ENCODE peak calls at places on chromosome 19, in seven cellular contexts. Q, R, T, I, P, S and O are unnamed samples.
A peak's percentile ranks its signal among the peaks of the same experiment; 100 is the strongest.

GRCh38 chr19:56821675-56822074 is 18.9 kb downstream of the PEG3 start:
- DNase-seq in Q (no peak), R (no peak), T (no peak), I (no peak), P (no peak), S (no peak), O (no peak)

GRCh38 chr19:1315470-1316166 is 29.9 kb downstream of the EFNA2 start:
- DNase-seq in Q (peak; percentile 73), R (peak; percentile 29), T (no peak), I (peak; percentile 34), P (peak; percentile 50), S (peak; percentile 83), O (peak; percentile 46)

GRCh38 chr19:47427241-47428176 is 8.2 kb upstream of the MEIS3 start:
- DNase-seq in Q (no peak), R (peak; percentile 69), T (no peak), I (peak; percentile 50), P (peak; percentile 74), S (peak; percentile 84), O (peak; percentile 78)

GRCh38 chr19:45496349-45496953 is 396 bp downstream of the RTN2 start:
- DNase-seq in Q (peak; percentile 74), R (peak; percentile 75), T (no peak), I (no peak), P (peak; percentile 18), S (peak; percentile 48), O (peak; percentile 59)

GRCh38 chr19:21143428-21143827 is 1.6 kb downstream of the ZNF431 start:
- DNase-seq in Q (no peak), R (no peak), T (no peak), I (no peak), P (no peak), S (no peak), O (no peak)

GRCh38 chr19:51697169-51697776 is 4.1 kb downstream of the SPACA6 start:
- DNase-seq in Q (no peak), R (no peak), T (no peak), I (no peak), P (no peak), S (no peak), O (no peak)

GRCh38 chr19:50362030-50362412 is 3.4 kb downstream of the NAPSA start:
- DNase-seq in Q (no peak), R (no peak), T (no peak), I (no peak), P (no peak), S (no peak), O (peak; percentile 30)

GRCh38 chr19:43804443-43804842 is 2.2 kb upstream of the LYPD5 start:
- DNase-seq in Q (no peak), R (no peak), T (no peak), I (no peak), P (no peak), S (no peak), O (no peak)

GRCh38 chr19:58519087-58519354 is 589 bp downstream of the ZBTB45 start:
- DNase-seq in Q (peak; percentile 82), R (peak; percentile 79), T (no peak), I (peak; percentile 71), P (peak; percentile 77), S (peak; percentile 54), O (peak; percentile 70)

GRCh38 chr19:16596399-16596798 is 24.2 kb upstream of the SLC35E1 start:
- DNase-seq in Q (no peak), R (no peak), T (no peak), I (no peak), P (no peak), S (no peak), O (no peak)

GRCh38 chr19:39413903-39414608 is 1.6 kb downstream of the PLEKHG2 start:
- DNase-seq in Q (peak; percentile 67), R (no peak), T (no peak), I (peak; percentile 39), P (no peak), S (no peak), O (no peak)

GRCh38 chr19:39416152-39416551 is 3.7 kb downstream of the PLEKHG2 start:
- DNase-seq in Q (no peak), R (no peak), T (no peak), I (no peak), P (no peak), S (no peak), O (no peak)

GRCh38 chr19:39416626-39417120 is 4.2 kb downstream of the PLEKHG2 start:
- DNase-seq in Q (no peak), R (no peak), T (no peak), I (no peak), P (no peak), S (no peak), O (no peak)

GRCh38 chr19:39413269-39413902 is 917 bp downstream of the PLEKHG2 start:
- DNase-seq in Q (peak; percentile 87), R (peak; percentile 76), T (no peak), I (peak; percentile 65), P (no peak), S (no peak), O (peak; percentile 37)

DNA sequence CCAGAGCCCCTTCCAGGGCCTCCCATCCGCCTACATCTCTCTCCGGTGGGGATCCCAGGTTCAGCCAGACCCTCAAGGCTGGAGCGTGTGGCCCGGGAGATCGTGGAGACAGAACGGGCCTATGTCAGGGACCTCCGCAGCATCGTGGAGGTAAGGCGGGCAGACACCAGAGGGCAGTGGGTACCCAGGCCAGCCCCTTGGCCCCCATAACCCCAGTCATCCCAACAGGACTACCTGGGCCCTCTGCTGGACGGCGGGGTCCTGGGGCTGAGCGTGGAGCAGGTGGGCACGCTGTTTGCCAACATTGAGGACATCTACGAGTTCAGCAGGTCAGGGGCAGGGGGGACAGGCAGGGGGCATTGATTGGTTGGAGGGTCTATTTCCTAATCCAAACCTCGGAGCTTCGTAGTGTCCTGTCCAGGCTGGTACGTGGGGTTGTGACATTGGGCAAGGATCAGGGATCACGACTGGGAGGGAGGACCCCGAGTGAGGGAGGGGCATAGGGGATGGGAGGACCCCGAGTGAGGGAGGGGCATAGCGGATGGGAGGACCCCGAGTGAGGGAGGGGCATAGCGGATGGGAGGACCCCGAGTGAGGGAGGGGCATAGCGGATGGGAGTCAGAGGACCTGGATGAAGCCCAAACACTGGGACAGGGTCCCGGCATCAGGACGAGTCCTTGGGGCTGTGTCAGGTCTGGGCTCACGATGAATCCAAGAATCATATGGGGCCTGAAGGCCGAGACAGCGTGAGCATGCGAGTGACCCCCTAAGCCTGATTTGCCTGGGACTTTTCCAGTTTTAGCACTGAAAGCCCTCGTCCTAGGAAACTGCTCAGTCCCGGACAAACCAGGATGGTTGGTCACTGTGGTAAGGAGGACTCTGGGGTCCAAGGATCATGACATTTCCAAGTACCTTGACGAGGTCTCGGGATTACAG is 2.9 kb downstream of the PLEKHG2 start:
- DNase-seq in Q (no peak), R (no peak), T (no peak), I (no peak), P (no peak), S (no peak), O (no peak)
- TF ChIP-seq CTCF in Q (no peak), R (no peak), T (no peak), I (no peak), P (no peak), S (no peak), O (no peak)

GRCh38 chr19:13796301-13797057 is 1.2 kb downstream of the ZSWIM4 start:
- DNase-seq in Q (peak; percentile 88), R (no peak), T (peak; percentile 77), I (peak; percentile 97), P (peak; percentile 97), S (peak; percentile 67), O (peak; percentile 44)
- TF ChIP-seq CTCF in Q (no peak), R (no peak), T (no peak), I (peak; percentile 42), P (peak; percentile 61), S (no peak), O (no peak)

DNA sequence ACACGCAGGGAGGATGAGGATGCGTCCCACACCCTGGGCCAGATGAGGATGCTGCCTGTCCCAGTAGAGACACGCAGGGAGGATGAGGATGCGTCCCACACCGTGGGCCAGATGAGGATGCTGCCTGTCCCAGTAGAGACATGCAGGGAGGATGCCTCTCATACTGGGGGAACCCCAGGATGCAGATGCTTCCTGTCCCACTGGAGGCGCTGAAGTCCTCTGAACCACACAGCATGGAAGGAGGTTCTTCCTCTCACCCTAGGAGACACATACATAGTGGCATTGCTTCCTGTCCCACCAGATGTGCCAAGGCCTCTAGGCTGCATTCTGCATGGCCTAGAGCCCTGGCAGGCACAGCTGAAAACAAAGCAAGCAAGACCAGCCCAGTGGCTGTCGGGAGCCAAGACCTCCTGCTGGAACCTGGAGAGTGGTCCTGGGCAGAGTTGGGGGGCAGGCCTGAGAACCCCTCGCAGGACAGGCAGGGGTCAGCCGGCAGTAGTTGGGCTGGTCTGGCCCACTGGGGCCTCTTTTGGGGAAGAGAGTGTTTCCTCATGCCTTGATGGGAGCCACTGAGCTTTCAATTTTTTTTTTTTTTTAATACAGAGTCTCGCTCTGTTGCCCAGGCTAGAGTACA is 4.3 kb downstream of the HPN start:
- DNase-seq in Q (no peak), R (peak; percentile 64), T (no peak), I (no peak), P (peak; percentile 24), S (peak; percentile 80), O (peak; percentile 70)
- TF ChIP-seq CTCF in Q (peak; percentile 18), R (peak; percentile 72), T (no peak), I (peak; percentile 10), P (peak; percentile 35), S (peak; percentile 36), O (peak; percentile 49)

GRCh38 chr19:6731822-6732221 is 5.6 kb downstream of the GPR108 start:
- DNase-seq in Q (peak; percentile 45), R (no peak), T (no peak), I (no peak), P (no peak), S (no peak), O (no peak)

GRCh38 chr19:6734096-6734696 is 3.2 kb downstream of the GPR108 start:
- DNase-seq in Q (peak; percentile 44), R (no peak), T (no peak), I (no peak), P (no peak), S (no peak), O (no peak)

GRCh38 chr19:6735181-6735891 is 2.0 kb downstream of the GPR108 start:
- DNase-seq in Q (peak; percentile 11), R (no peak), T (no peak), I (peak; percentile 14), P (no peak), S (no peak), O (no peak)

GRCh38 chr19:6732803-6733337 is 4.5 kb downstream of the GPR108 start:
- DNase-seq in Q (peak; percentile 45), R (no peak), T (no peak), I (no peak), P (no peak), S (no peak), O (no peak)

GRCh38 chr19:6733338-6734095 is 3.9 kb downstream of the GPR108 start:
- DNase-seq in Q (peak; percentile 54), R (no peak), T (no peak), I (no peak), P (no peak), S (no peak), O (no peak)
- TF ChIP-seq CTCF in Q (peak; percentile 11), R (peak; percentile 42), T (no peak), I (peak; percentile 8), P (peak; percentile 52), S (peak; percentile 10), O (peak; percentile 45)

GRCh38 chr19:10871711-10872550 is 578 bp downstream of the CARM1 start:
- DNase-seq in Q (peak; percentile 81), R (peak; percentile 55), T (no peak), I (no peak), P (peak; percentile 19), S (no peak), O (peak; percentile 52)
- TF ChIP-seq CTCF in Q (no peak), R (peak; percentile 27), T (peak; percentile 45), I (peak; percentile 1), P (no peak), S (no peak), O (peak; percentile 61)